ENCODE peak calls at places on chromosomes 7 and 10, in six cellular contexts. N, D, Y, H, U and J are unnamed samples.

GRCh38 chr7:158350166-158350900 is 237.3 kb downstream of the PTPRN2 start:
- DNase-seq in U (peak; percentile 37), D (no peak), N (no peak), Y (no peak), H (peak; percentile 19), J (no peak)

GRCh38 chr7:79430391-79430790 is 23.1 kb downstream of the MAGI2 start:
- DNase-seq in D (no peak), U (no peak), Y (no peak), H (no peak), N (no peak), J (no peak)

GRCh38 chr7:19026888-19027287 is 90.5 kb downstream of the TWIST1 start:
- DNase-seq in D (peak; percentile 79), Y (no peak), N (no peak), H (no peak), U (no peak), J (peak; percentile 70)

GRCh38 chr10:23035569-23035968 is 59.8 kb upstream of the MSRB2 start:
- DNase-seq in U (peak; percentile 80), Y (no peak), H (peak; percentile 65), D (peak; percentile 2), N (no peak), J (no peak)

GRCh38 chr7:11171569-11172192 is 198.0 kb downstream of the PHF14 start:
- DNase-seq in U (no peak), Y (no peak), N (no peak), D (no peak), H (no peak), J (no peak)

GRCh38 chr10:19498348-19499290 is 317.6 kb upstream of the PLXDC2 start:
- DNase-seq in U (no peak), D (no peak), Y (no peak), H (no peak), N (no peak), J (peak; percentile 1)

GRCh38 chr7:143282124-143282523 is 2.6 kb upstream of the TMEM139 start:
- DNase-seq in U (no peak), N (no peak), H (no peak), D (no peak), Y (no peak), J (no peak)

GRCh38 chr7:130084037-130084875 is 13.9 kb downstream of the KLHDC10 start:
- DNase-seq in Y (no peak), N (peak; percentile 72), U (no peak), H (no peak), D (no peak), J (no peak)

GRCh38 chr10:131088619-131089018 is 222.9 kb downstream of the TCERG1L start:
- DNase-seq in U (peak; percentile 75), H (peak; percentile 63), D (no peak), Y (no peak), N (no peak), J (no peak)

GRCh38 chr10:127151981-127152699 is 44.3 kb downstream of the INSYN2A start:
- DNase-seq in H (no peak), N (no peak), U (no peak), Y (no peak), D (peak; percentile 44), J (no peak)

GRCh38 chr10:103843854-103844567 is 11.4 kb downstream of the SH3PXD2A start:
- DNase-seq in D (no peak), Y (no peak), U (no peak), N (no peak), H (no peak), J (peak; percentile 76)

GRCh38 chr10:28587970-28588290 is 55.0 kb downstream of the WAC start:
- DNase-seq in N (no peak), Y (no peak), H (no peak), U (no peak), D (peak; percentile 42), J (peak; percentile 64)

GRCh38 chr10:132292972-132293415 is 14.8 kb downstream of the STK32C start:
- DNase-seq in Y (no peak), H (no peak), D (no peak), N (no peak), U (no peak), J (no peak)

GRCh38 chr10:1847361-1847760 is 110.0 kb upstream of the ADARB2 start:
- DNase-seq in D (no peak), U (no peak), N (no peak), Y (no peak), H (no peak), J (no peak)

GRCh38 chr7:43199761-43200160 is 87.3 kb downstream of the HECW1 start:
- DNase-seq in N (no peak), H (no peak), D (no peak), U (no peak), Y (no peak), J (no peak)

GRCh38 chr10:77219046-77219445 is 418.6 kb downstream of the KCNMA1 start:
- DNase-seq in D (no peak), U (no peak), N (no peak), Y (no peak), H (no peak), J (no peak)

GRCh38 chr10:1476106-1476803 is 261.1 kb downstream of the ADARB2 start:
- DNase-seq in H (no peak), N (no peak), Y (no peak), U (no peak), D (no peak), J (no peak)

GRCh38 chr10:125341611-125342010 is 181.2 kb upstream of the CTBP2 start:
- DNase-seq in D (no peak), H (no peak), U (no peak), Y (no peak), N (no peak), J (no peak)

GRCh38 chr7:27172388-27172774 is 1.7 kb downstream of the HOXA10 start:
- DNase-seq in N (no peak), U (peak; percentile 49), D (no peak), Y (no peak), H (peak; percentile 30), J (no peak)

GRCh38 chr10:69056129-69056528 is 31.8 kb upstream of the SRGN start:
- DNase-seq in Y (no peak), U (no peak), D (no peak), H (no peak), N (no peak), J (no peak)

GRCh38 chr10:80466724-80467326 is 12.7 kb downstream of the TSPAN14 start:
- DNase-seq in Y (no peak), H (no peak), U (no peak), D (no peak), N (no peak), J (no peak)

GRCh38 chr10:80468806-80469421 is 14.8 kb downstream of the TSPAN14 start:
- DNase-seq in N (no peak), Y (no peak), D (no peak), H (no peak), U (no peak), J (no peak)

GRCh38 chr10:80470266-80470665 is 16.2 kb downstream of the TSPAN14 start:
- DNase-seq in D (no peak), H (no peak), Y (no peak), N (no peak), U (no peak), J (no peak)

GRCh38 chr10:80465839-80466590 is 11.9 kb downstream of the TSPAN14 start:
- DNase-seq in H (no peak), N (no peak), D (no peak), U (no peak), Y (no peak), J (no peak)

DNA sequence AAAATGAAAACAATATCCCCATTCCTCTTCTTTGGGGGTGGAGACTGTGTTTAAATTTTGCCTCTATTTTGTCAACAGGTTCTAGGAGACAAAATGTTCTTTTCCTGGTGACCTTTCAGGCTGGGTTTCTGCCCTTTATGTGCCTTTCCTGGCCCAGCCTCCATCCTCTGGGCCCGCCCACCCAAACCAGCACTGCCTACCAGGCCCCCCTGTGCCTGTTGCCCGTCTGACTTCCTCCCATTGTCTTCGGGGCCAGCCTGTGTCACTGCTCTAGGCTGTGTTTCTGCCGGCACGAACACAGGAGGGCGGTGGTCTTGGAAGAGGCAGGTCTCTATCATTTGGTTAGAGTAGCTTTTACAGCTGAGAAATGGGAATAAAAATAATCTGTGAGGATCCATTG is 13.9 kb downstream of the TSPAN14 start:
- DNase-seq in Y (no peak), U (peak; percentile 93), N (no peak), H (peak; percentile 90), D (no peak), J (no peak)
- H3K9ac ChIP-seq in Y (no peak overlapping the region), U (no peak overlapping the region), N (no peak overlapping the region), H (no peak overlapping the region), D (no peak overlapping the region), J (no peak overlapping the region)

GRCh38 chr7:16398211-16399017 is 22.9 kb downstream of the CRPPA start:
- DNase-seq in N (no peak), Y (no peak), U (no peak), H (no peak), D (no peak), J (no peak)

GRCh38 chr7:16402084-16402483 is 19.3 kb downstream of the CRPPA start:
- DNase-seq in Y (no peak), H (no peak), N (no peak), U (no peak), D (no peak), J (peak; percentile 69)

GRCh38 chr7:16400896-16401275 is 20.5 kb downstream of the CRPPA start:
- DNase-seq in H (no peak), N (no peak), U (no peak), Y (no peak), D (no peak), J (no peak)

GRCh38 chr7:16399265-16399801 is 22.0 kb downstream of the CRPPA start:
- DNase-seq in H (no peak), N (no peak), D (no peak), U (no peak), Y (no peak), J (no peak)

DNA sequence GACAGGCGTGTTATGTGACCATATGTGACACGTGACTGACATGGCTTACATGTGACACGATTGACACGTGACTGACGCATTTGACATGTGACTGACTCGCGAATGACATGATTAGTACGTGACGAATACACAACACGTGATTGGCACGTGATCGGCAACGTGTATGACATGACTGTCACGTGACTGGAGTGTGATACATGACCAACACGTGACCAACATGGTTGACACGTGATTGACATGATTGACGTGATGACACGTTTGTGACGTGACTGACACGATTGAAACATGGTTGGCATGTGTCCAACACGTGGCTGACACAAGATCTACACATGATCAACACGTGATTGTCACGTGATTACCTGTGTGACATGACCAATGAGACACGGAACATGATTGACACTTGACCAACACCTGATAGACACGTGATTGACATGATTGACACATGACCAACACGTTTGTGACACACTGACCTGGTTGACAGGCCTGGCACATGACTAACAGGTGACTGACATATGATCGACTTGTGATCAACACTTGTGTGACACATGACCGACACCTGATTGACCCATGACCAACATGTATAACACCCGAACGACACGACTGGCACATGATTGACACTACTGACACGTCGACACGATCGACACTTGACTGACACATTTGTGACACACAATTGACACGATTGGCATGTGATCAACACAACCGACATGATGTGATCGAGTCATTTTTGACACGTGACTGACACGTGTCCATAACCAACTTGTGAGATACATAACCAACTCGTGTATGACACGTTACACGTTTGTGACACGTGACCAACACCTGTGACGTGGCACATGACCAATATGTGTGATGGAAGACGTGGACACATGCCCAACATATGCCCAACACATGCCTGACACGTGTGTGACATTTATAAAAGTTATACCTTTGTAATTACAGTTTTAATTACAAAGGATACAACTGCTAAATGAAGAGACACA is 21.1 kb downstream of the CRPPA start:
- DNase-seq in H (no peak), D (no peak), N (no peak), Y (no peak), U (no peak), J (no peak)
- H3K9me3 ChIP-seq in H (peaks cover 40% of the 10 kb centered on the region), D (peaks cover 39% of the 10 kb centered on the region), N (peaks cover 48% of the 10 kb centered on the region), Y (peaks cover 54% of the 10 kb centered on the region), U (peaks cover 63% of the 10 kb centered on the region), J (peaks cover 10% of the 10 kb centered on the region)

GRCh38 chr10:11563936-11564335 is 47.5 kb downstream of the USP6NL start:
- DNase-seq in H (no peak), U (no peak), N (no peak), D (peak; percentile 16), Y (no peak), J (no peak)
- H3K9ac ChIP-seq in H (no peak overlapping the region), U (no peak overlapping the region), N (no peak overlapping the region), D (no peak overlapping the region), Y (no peak overlapping the region), J (no peak overlapping the region)

GRCh38 chr10:114955984-114956383 is 18.0 kb downstream of the TRUB1 start:
- DNase-seq in D (no peak), Y (no peak), U (no peak), N (no peak), H (no peak), J (no peak)
- H3K9me3 ChIP-seq in D (no peaks in the 10 kb centered on the region), Y (no peaks in the 10 kb centered on the region), U (no peaks in the 10 kb centered on the region), N (no peaks in the 10 kb centered on the region), H (no peaks in the 10 kb centered on the region), J (no peaks in the 10 kb centered on the region)